ENCODE peak calls at places on chromosomes 2 and 18, in eight cellular contexts. V is tibial nerve, C is heart left ventricle, T is cardiac muscle cell, K is cardiac fibroblast, W is IMR-90, Q is lower leg skin, M is left ventricle myocardium inferior. G is an unnamed sample.

GRCh38 chr18:63676526-63676925 is 14.8 kb upstream of the SERPINB3 start:
- DNase-seq in W (no peak), T (peak), V (no peak), Q (no peak), K (no peak), M (no peak), C (no peak), G (no peak)

GRCh38 chr2:190468814-190469569 is 60.8 kb downstream of the MFSD6 start:
- DNase-seq in M (peak), W (peak), C (peak), K (peak), T (peak), Q (peak), V (peak), G (no peak)

GRCh38 chr2:226795281-226796011 is 4.2 kb downstream of the IRS1 start:
- DNase-seq in M (no peak), W (peak), K (no peak), V (no peak), Q (no peak), T (no peak), C (peak), G (no peak)

GRCh38 chr18:49731860-49732311 is 81.4 kb downstream of the ACAA2 start:
- DNase-seq in C (no peak), W (no peak), M (no peak), T (no peak), K (no peak), V (no peak), Q (no peak), G (no peak)

GRCh38 chr2:240812301-240812680 is 7.7 kb downstream of the KIF1A start:
- DNase-seq in C (no peak), Q (no peak), W (no peak), T (no peak), K (no peak), M (no peak), V (no peak), G (peak)

GRCh38 chr2:190746971-190747761 is 98.3 kb downstream of the NAB1 start:
- DNase-seq in M (no peak), V (no peak), C (no peak), K (peak), W (peak), Q (no peak), T (peak), G (no peak)

GRCh38 chr2:31398881-31399280 is 15.7 kb downstream of the XDH start:
- DNase-seq in K (no peak), V (no peak), W (no peak), C (no peak), Q (no peak), T (no peak), M (no peak), G (no peak)

GRCh38 chr2:204127238-204127637 is 190.7 kb downstream of the ICOS start:
- DNase-seq in K (no peak), V (no peak), M (no peak), T (peak), Q (no peak), W (no peak), C (no peak), G (no peak)

GRCh38 chr2:105787376-105788318 is 42.9 kb downstream of the NCK2 start:
- DNase-seq in K (no peak), W (no peak), V (no peak), C (no peak), Q (no peak), M (peak), T (peak), G (no peak)

GRCh38 chr2:232238108-232238507 is 140.4 kb upstream of the ALPP start:
- DNase-seq in T (no peak), W (peak), Q (no peak), V (no peak), K (no peak), M (no peak), C (no peak), G (no peak)

GRCh38 chr18:59900222-59901128 is 679 bp downstream of the PMAIP1 start:
- DNase-seq in T (peak), W (peak), Q (no peak), K (peak), M (peak), V (no peak), C (no peak), G (peak)

GRCh38 chr2:151651274-151651673 is 83.0 kb downstream of the NEB start:
- DNase-seq in C (no peak), K (no peak), M (no peak), T (no peak), V (no peak), Q (no peak), W (no peak), G (no peak)

GRCh38 chr2:215973954-215974699 is 39.2 kb downstream of the MREG start:
- DNase-seq in Q (peak), K (no peak), C (no peak), M (no peak), T (no peak), W (no peak), V (no peak), G (no peak)

GRCh38 chr2:184425083-184425482 is 173.2 kb upstream of the ZNF804A start:
- DNase-seq in C (no peak), Q (no peak), M (no peak), T (no peak), K (no peak), W (no peak), V (no peak), G (no peak)

GRCh38 chr2:169237286-169237685 is 125.0 kb downstream of the LRP2 start:
- DNase-seq in W (no peak), M (no peak), K (no peak), V (no peak), T (no peak), C (no peak), Q (no peak), G (no peak)

GRCh38 chr2:198135481-198135934 is 331.1 kb downstream of the PLCL1 start:
- DNase-seq in C (no peak), T (no peak), V (no peak), W (no peak), Q (no peak), M (no peak), K (peak), G (no peak)

GRCh38 chr2:12719400-12720104 is 2.8 kb downstream of the TRIB2 start:
- DNase-seq in T (no peak), K (peak), V (no peak), M (no peak), Q (no peak), C (no peak), W (peak), G (no peak)

GRCh38 chr2:159094173-159094737 is 125.8 kb downstream of the TANC1 start:
- DNase-seq in C (peak), K (peak), T (no peak), W (peak), Q (peak), V (peak), M (peak), G (no peak)

GRCh38 chr2:166637051-166637450 is 143.0 kb upstream of the SCN7A start:
- DNase-seq in M (no peak), Q (no peak), T (no peak), W (peak), K (no peak), V (no peak), C (no peak), G (no peak)

GRCh38 chr2:195923889-195924288 is 144.7 kb downstream of the DNAH7 start:
- DNase-seq in T (no peak), W (no peak), K (no peak), C (no peak), Q (no peak), M (no peak), V (no peak), G (no peak)

GRCh38 chr2:177724398-177725287 is 332.1 kb downstream of the AGPS start:
- DNase-seq in K (peak), T (peak), C (peak), W (peak), M (peak), V (peak), Q (no peak), G (no peak)
- TF ChIP-seq CTCF in K (peak), T (peak), C (peak), W (peak), M (peak), V (peak), Q (no peak), G (peak)

DNA sequence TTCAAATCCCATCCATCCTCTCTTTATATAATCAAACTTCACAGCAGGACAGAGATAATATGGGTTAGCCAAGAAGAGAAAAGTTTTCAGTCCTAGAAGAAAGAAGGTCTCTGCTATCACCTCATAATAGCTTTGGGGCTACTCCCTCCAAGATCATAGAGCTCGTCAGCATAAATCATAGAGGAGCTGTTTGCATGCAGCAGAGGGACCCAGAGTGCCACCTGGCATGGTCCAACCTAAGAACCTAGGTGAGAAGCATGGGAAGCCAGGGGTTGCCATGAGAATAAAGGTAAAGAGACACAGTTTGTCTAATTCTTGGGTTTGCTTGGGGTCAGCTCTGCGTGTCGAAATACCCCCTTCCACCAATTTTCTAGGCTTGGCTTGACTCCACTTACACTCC is 87.1 kb upstream of the CYP1B1 start:
- DNase-seq in M (no peak), T (no peak), Q (no peak), K (no peak), C (no peak), W (no peak), V (no peak), G (no peak)
- TF ChIP-seq CTCF in M (no peak), T (no peak), Q (no peak), K (no peak), C (no peak), W (no peak), V (no peak), G (no peak)

DNA sequence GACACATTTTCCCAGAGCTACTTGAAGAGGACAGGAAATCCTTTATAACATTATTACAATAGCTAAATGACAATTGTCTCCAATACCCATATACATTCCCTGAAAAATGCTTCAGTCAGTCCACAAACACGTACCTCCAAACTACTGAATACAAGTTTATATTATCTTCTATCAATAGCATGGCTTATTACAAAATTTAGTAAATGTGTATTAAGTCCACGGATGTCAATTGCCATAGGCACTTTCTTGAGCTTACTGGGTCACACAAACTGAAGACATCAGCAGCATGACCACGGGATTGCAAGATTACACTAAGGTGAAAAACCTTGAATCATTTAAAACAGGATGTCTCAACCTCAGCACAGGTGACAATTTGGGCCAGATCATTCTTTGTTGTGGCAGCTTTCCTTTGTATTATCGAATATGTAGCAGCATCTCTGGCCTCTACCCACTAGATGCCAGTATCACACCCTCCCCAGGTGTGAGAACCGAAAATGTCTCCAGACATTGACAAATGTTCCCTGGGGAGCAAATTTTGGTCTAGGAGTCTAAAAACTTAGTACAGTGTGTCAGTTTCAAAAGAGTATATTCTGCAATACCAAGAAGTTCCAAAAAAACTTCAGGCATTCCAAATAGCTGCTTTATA is 1.4 kb downstream of the MBD2 start:
- DNase-seq in T (no peak), M (no peak), Q (no peak), W (no peak), V (no peak), K (no peak), C (no peak), G (no peak)
- TF ChIP-seq CTCF in T (peak), M (no peak), Q (no peak), W (no peak), V (no peak), K (no peak), C (peak), G (no peak)

DNA sequence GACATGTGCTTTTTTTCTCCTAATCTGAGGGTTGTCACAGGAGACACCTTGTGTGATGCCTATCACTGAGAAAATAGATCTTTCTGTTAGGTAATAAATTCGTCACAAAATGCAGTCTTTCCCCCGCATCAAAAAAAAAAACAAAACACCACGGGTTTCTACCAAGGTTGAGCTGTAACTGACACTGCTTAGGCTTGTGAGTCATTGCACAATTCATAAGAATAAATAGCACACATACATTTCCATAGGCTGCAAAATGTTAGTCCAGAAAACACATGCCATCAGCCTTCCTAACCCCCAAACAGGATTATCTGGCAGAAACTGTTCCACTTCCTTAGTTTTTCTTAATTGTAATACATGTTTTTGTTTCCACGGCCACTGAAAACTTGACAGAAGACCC is 6.5 kb downstream of the TMEM163 start:
- DNase-seq in C (no peak), W (no peak), Q (no peak), K (no peak), V (no peak), T (no peak), M (no peak), G (no peak)
- TF ChIP-seq CTCF in C (no peak), W (no peak), Q (no peak), K (no peak), V (no peak), T (no peak), M (no peak), G (no peak)

GRCh38 chr2:127128508-127128907 is 21.6 kb upstream of the BIN1 start:
- DNase-seq in W (no peak), V (no peak), T (peak), M (no peak), C (peak), Q (no peak), K (no peak), G (no peak)
- TF ChIP-seq CTCF in W (no peak), V (no peak), T (no peak), M (no peak), C (no peak), Q (no peak), K (no peak), G (no peak)

GRCh38 chr2:39213015-39213414 is 30.8 kb downstream of the CDKL4 start:
- DNase-seq in C (no peak), T (no peak), Q (no peak), V (no peak), W (no peak), K (no peak), M (no peak), G (no peak)
- TF ChIP-seq CTCF in C (no peak), T (no peak), Q (no peak), V (no peak), W (no peak), K (no peak), M (no peak), G (no peak)

DNA sequence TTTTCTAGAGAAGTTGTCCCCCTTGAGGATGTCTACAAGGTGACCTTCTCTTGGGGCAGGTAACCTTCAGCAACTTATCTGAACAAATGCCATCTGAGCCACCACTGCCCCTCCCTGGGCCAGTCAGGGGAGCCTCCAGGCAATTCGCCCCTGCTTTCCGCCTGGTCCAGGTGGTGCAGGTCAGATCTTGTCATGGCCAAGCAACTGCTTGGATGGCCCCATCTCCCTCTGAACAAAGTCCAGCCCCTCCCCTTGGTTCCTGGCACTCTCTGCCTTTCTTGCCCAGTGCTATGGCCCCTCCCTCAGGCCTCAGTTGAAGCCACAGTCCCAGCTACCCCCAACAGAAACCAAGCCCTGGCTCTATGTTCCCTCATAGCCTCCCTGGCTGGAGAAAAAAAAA is 138.7 kb downstream of the ALPK2 start:
- DNase-seq in Q (no peak), C (no peak), W (no peak), V (no peak), T (no peak), M (no peak), K (no peak), G (no peak)
- TF ChIP-seq CTCF in Q (no peak), C (no peak), W (no peak), V (no peak), T (no peak), M (no peak), K (no peak), G (no peak)

G was measured in activated B cell treated with CpG ODN at 0.5 μM for 24 hours.